ENCODE peak calls at places on chromosomes 3 and 15, in six cellular contexts. L is breast epithelium, V is esophagus muscularis mucosa, I is NB4, G is IMR-90, W is stomach. M is an unnamed sample.

GRCh38 chr15:91694829-91695205 is 158.7 kb upstream of the SLCO3A1 start:
- DNase-seq in V (no peak), G (peak), I (peak), W (no peak), L (peak), M (peak)

GRCh38 chr3:70358978-70359580 is 46.6 kb upstream of the MDFIC2 start:
- DNase-seq in G (peak), L (no peak), I (peak), V (no peak), W (no peak), M (no peak)

GRCh38 chr3:58122936-58123700 is 87.7 kb downstream of the DNASE1L3 start:
- DNase-seq in G (no peak), I (no peak), W (no peak), L (no peak), V (no peak), M (no peak)

GRCh38 chr3:50295553-50296166 is 3.4 kb upstream of the IFRD2 start:
- DNase-seq in L (no peak), G (no peak), V (no peak), I (no peak), W (no peak), M (no peak)

GRCh38 chr15:101246391-101246790 is 5.5 kb downstream of the CHSY1 start:
- DNase-seq in I (peak), V (no peak), W (no peak), G (no peak), L (no peak), M (no peak)

GRCh38 chr3:58179235-58180098 is 31.3 kb downstream of the DNASE1L3 start:
- DNase-seq in V (no peak), L (no peak), G (no peak), W (no peak), I (peak), M (no peak)

GRCh38 chr3:131326307-131326706 is 55.3 kb upstream of the NUDT16 start:
- DNase-seq in W (no peak), V (no peak), G (no peak), L (no peak), I (no peak), M (no peak)

GRCh38 chr15:66803182-66803729 is 101.2 kb downstream of the SMAD6 start:
- DNase-seq in G (peak), L (peak), V (peak), I (no peak), W (peak), M (peak)

GRCh38 chr3:16482770-16483531 is 30.5 kb downstream of the RFTN1 start:
- DNase-seq in V (no peak), W (no peak), G (peak), L (no peak), I (no peak), M (no peak)

GRCh38 chr3:57007513-57008415 is 52.7 kb upstream of the SPATA12 start:
- DNase-seq in V (peak), L (peak), G (peak), I (peak), W (peak), M (peak)

GRCh38 chr15:66586155-66586976 is 20.6 kb upstream of the LCTL start:
- DNase-seq in W (no peak), L (no peak), V (no peak), I (no peak), G (no peak), M (no peak)

GRCh38 chr3:177190701-177191100 is 6.6 kb downstream of the TBL1XR1 start:
- DNase-seq in V (no peak), W (no peak), G (no peak), L (no peak), I (no peak), M (no peak)

GRCh38 chr3:171977860-171978259 is 61.5 kb upstream of the FNDC3B start:
- DNase-seq in I (peak), V (no peak), W (no peak), L (no peak), G (no peak), M (no peak)

GRCh38 chr3:17157713-17158112 is 273.0 kb downstream of the PLCL2 start:
- DNase-seq in W (no peak), V (no peak), G (peak), L (no peak), I (no peak), M (no peak)

GRCh38 chr3:103169289-103169688 is 734.5 kb downstream of the ZPLD1 start:
- DNase-seq in G (no peak), W (no peak), V (no peak), I (no peak), L (no peak), M (no peak)

GRCh38 chr15:43239732-43240491 is 19.1 kb upstream of the EPB42 start:
- DNase-seq in V (no peak), I (peak), W (no peak), G (no peak), L (no peak), M (peak)

GRCh38 chr3:62527484-62527883 is 154.1 kb upstream of the FEZF2 start:
- DNase-seq in W (no peak), L (no peak), V (no peak), G (no peak), I (no peak), M (no peak)

GRCh38 chr3:128814514-128815317 is 64.7 kb upstream of the ACAD9 start:
- DNase-seq in W (no peak), V (no peak), I (peak), G (no peak), L (no peak), M (no peak)

GRCh38 chr15:27538325-27538724 is 560.8 kb downstream of the OCA2 start:
- DNase-seq in V (no peak), I (no peak), L (no peak), G (no peak), W (no peak), M (no peak)

GRCh38 chr3:96059301-96059700 is 755.1 kb upstream of the EPHA6 start:
- DNase-seq in W (no peak), L (no peak), V (no peak), G (no peak), I (no peak), M (no peak)

GRCh38 chr15:71002321-71002720 is 109.7 kb downstream of the LRRC49 start:
- DNase-seq in L (no peak), W (no peak), G (peak), V (no peak), I (no peak), M (no peak)

GRCh38 chr3:130263708-130264107 is 81.8 kb upstream of the COL6A5 start:
- DNase-seq in G (no peak), V (no peak), L (no peak), I (no peak), W (no peak), M (no peak)

GRCh38 chr15:74206801-74207281 is 4.3 kb upstream of the STRA6 start:
- DNase-seq in V (no peak), W (no peak), L (no peak), I (no peak), G (no peak), M (no peak)

GRCh38 chr15:40941078-40941527 is 12.0 kb downstream of the DLL4 start:
- DNase-seq in W (no peak), L (no peak), I (no peak), V (no peak), G (no peak), M (no peak)

GRCh38 chr15:40937762-40938529 is 8.8 kb downstream of the DLL4 start:
- DNase-seq in G (no peak), W (no peak), I (no peak), L (peak), V (no peak), M (no peak)

GRCh38 chr15:40938530-40938870 is 9.4 kb downstream of the DLL4 start:
- DNase-seq in G (no peak), V (no peak), W (no peak), I (no peak), L (no peak), M (no peak)

GRCh38 chr15:40941528-40942336 is 11.5 kb upstream of the CHAC1 start:
- DNase-seq in I (peak), G (peak), V (no peak), W (peak), L (peak), M (peak)

GRCh38 chr15:40939909-40940801 is 11.0 kb downstream of the DLL4 start:
- DNase-seq in W (no peak), L (no peak), G (no peak), V (no peak), I (peak), M (no peak)
- H3K4me3 ChIP-seq in W (no peak), L (peak), G (no peak), V (no peak), I (no peak), M (no peak)

GRCh38 chr15:35827949-35828348 is 282.0 kb upstream of the DPH6 start:
- DNase-seq in L (no peak), G (no peak), I (no peak), V (no peak), W (no peak), M (no peak)

GRCh38 chr15:35838422-35839150 is 292.6 kb upstream of the DPH6 start:
- DNase-seq in V (no peak), W (no peak), L (no peak), G (no peak), I (no peak), M (peak)

GRCh38 chr15:35833590-35833989 is 287.6 kb upstream of the DPH6 start:
- DNase-seq in W (no peak), I (no peak), V (no peak), G (no peak), L (no peak), M (no peak)
- TF ChIP-seq POLR2A in W (no peak), I (no peak), V (no peak), G (no peak), L (no peak), M (no peak)

GRCh38 chr15:77168211-77168610 is 97.3 kb upstream of the TSPAN3 start:
- DNase-seq in G (no peak), I (no peak), W (no peak), V (no peak), L (no peak), M (no peak)
- TF ChIP-seq CTCF in G (no peak), I (no peak), W (no peak), V (no peak), L (no peak), M (no peak)

GRCh38 chr3:71504250-71505036 is 79.1 kb downstream of the FOXP1 start:
- DNase-seq in I (peak), G (peak), W (no peak), L (no peak), V (no peak), M (no peak)
- H3K4me3 ChIP-seq in I (no peak), G (peak), W (no peak), L (no peak), V (no peak), M (no peak)

DNA sequence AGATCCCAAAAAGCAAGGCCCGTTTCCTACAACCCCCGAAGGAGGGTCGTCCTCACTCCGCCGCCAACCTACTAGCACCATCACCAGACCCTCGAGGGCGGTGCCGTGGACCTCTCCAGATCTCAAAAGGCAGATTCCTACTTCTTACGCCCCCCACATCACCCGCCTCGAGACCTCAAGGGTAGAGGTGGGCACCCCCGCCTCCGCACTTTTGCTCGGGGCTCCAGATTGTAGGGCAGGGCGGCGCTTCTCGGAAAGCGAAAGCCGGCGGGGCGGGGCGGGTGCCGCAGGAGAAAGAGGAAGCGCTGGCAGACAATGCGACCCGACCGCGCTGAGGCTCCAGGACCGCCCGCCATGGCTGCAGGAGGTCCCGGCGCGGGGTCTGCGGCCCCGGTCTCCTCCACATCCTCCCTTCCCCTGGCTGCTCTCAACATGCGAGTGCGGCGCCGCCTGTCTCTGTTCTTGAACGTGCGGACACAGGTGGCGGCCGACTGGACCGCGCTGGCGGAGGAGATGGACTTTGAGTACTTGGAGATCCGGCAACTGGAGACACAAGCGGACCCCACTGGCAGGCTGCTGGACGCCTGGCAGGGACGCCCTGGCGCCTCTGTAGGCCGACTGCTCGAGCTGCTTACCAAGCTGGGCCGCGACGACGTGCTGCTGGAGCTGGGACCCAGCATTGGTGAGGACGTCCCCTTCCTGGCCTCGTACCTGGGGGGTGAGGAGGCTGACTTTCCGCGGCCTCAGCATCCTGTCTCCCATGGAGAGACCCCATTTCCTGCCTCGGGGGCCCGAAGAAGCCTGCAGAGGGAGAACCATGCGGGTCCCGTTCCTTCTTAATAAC is at the start of gene MYD88:
- DNase-seq in V (peak), G (peak), W (peak), L (peak), I (peak), M (peak)
- TF ChIP-seq POLR2A in V (no peak), G (no peak), W (no peak), L (no peak), I (peak), M (no peak)

GRCh38 chr15:25862469-25863066 is 559 bp downstream of the ATP10A start:
- DNase-seq in W (peak), I (no peak), L (no peak), V (no peak), G (no peak), M (no peak)
- TF ChIP-seq CTCF in W (no peak), I (no peak), L (no peak), V (no peak), G (no peak), M (no peak)